ENCODE peak calls at places on chromosome 6, in eight cellular contexts. T, G, B, V, U, Q, A and D are unnamed samples.

GRCh38 chr6:164331026-164331425 is 916.5 kb downstream of the QKI start:
- DNase-seq in V (no peak), B (no peak), U (no peak), A (no peak), Q (no peak), G (peak), T (no peak), D (no peak)

GRCh38 chr6:33921745-33922144 is 117.9 kb upstream of the MLN start:
- DNase-seq in B (no peak), U (no peak), Q (no peak), A (no peak), V (no peak), T (no peak), G (no peak), D (no peak)

GRCh38 chr6:91580635-91581034 is 993.8 kb upstream of the MAP3K7 start:
- DNase-seq in Q (no peak), V (no peak), G (no peak), A (no peak), U (no peak), T (no peak), B (no peak), D (no peak)

GRCh38 chr6:89492025-89492640 is 59.2 kb downstream of the ANKRD6 start:
- DNase-seq in T (no peak), G (no peak), Q (no peak), V (no peak), U (peak), A (no peak), B (no peak), D (no peak)

GRCh38 chr6:108368431-108369030 is 73.7 kb downstream of the AFG1L start:
- DNase-seq in G (no peak), T (no peak), U (no peak), B (no peak), A (no peak), Q (no peak), V (no peak), D (no peak)

GRCh38 chr6:87251725-87252124 is 70.7 kb upstream of the SMIM8 start:
- DNase-seq in G (no peak), Q (no peak), T (no peak), A (no peak), V (no peak), U (no peak), B (no peak), D (no peak)

GRCh38 chr6:125574604-125575003 is 174.8 kb upstream of the HEY2 start:
- DNase-seq in A (no peak), T (no peak), U (no peak), V (no peak), Q (no peak), B (no peak), G (no peak), D (no peak)

GRCh38 chr6:163923658-163924411 is 509.3 kb downstream of the QKI start:
- DNase-seq in G (no peak), T (no peak), V (no peak), Q (no peak), B (no peak), U (no peak), A (no peak), D (peak)

GRCh38 chr6:41371461-41371991 is 36.1 kb downstream of the NCR2 start:
- DNase-seq in B (no peak), G (peak), U (no peak), V (no peak), Q (no peak), T (peak), A (no peak), D (no peak)